ENCODE peak calls at places on chromosomes 12 and 14, in four cellular contexts. One of them, this sample, is unnamed.

GRCh38 chr12:47604474-47604873 is 101.4 kb downstream of the RPAP3 start:
- DNase-seq in astrocyte: peak; percentile 66
- DNase-seq in upper lobe of right lung: no peak
- DNase-seq in CD8-positive, alpha-beta T cell: no peak
- DNase-seq in this sample: no peak

GRCh38 chr14:79820866-79821535 is 390.3 kb downstream of the DIO2 start:
- DNase-seq in astrocyte: no peak
- DNase-seq in upper lobe of right lung: no peak
- DNase-seq in CD8-positive, alpha-beta T cell: no peak
- DNase-seq in this sample: no peak

GRCh38 chr12:31736472-31736871 is 7.7 kb upstream of the AMN1 start:
- DNase-seq in astrocyte: peak; percentile 94
- DNase-seq in upper lobe of right lung: no peak
- DNase-seq in CD8-positive, alpha-beta T cell: peak; percentile 58
- DNase-seq in this sample: no peak

GRCh38 chr12:132414634-132415340 is 75.2 kb upstream of the FBRSL1 start:
- DNase-seq in astrocyte: peak; percentile 22
- DNase-seq in upper lobe of right lung: peak; percentile 88
- DNase-seq in CD8-positive, alpha-beta T cell: peak; percentile 81
- DNase-seq in this sample: no peak

GRCh38 chr12:990308-990648 is 745 bp upstream of the ERC1 start:
- DNase-seq in astrocyte: peak; percentile 62
- DNase-seq in upper lobe of right lung: peak; percentile 90
- DNase-seq in CD8-positive, alpha-beta T cell: peak; percentile 47
- DNase-seq in this sample: no peak

GRCh38 chr12:113061061-113061694 is 4.6 kb downstream of the DTX1 start:
- DNase-seq in astrocyte: no peak
- DNase-seq in upper lobe of right lung: peak; percentile 48
- DNase-seq in CD8-positive, alpha-beta T cell: no peak
- DNase-seq in this sample: no peak

GRCh38 chr12:8890313-8891084 is 23.8 kb upstream of the PHC1 start:
- DNase-seq in astrocyte: peak; percentile 25
- DNase-seq in upper lobe of right lung: no peak
- DNase-seq in CD8-positive, alpha-beta T cell: peak; percentile 73
- DNase-seq in this sample: no peak

GRCh38 chr12:63036216-63036973 is 101.4 kb upstream of the PPM1H start:
- DNase-seq in astrocyte: no peak
- DNase-seq in upper lobe of right lung: no peak
- DNase-seq in CD8-positive, alpha-beta T cell: no peak
- DNase-seq in this sample: no peak

GRCh38 chr14:76997257-76997970 is 31.1 kb downstream of the IRF2BPL start:
- DNase-seq in astrocyte: peak; percentile 17
- DNase-seq in upper lobe of right lung: no peak
- DNase-seq in CD8-positive, alpha-beta T cell: no peak
- DNase-seq in this sample: no peak

GRCh38 chr12:61538951-61539350 is 721.3 kb upstream of the USP15 start:
- DNase-seq in astrocyte: no peak
- DNase-seq in upper lobe of right lung: no peak
- DNase-seq in CD8-positive, alpha-beta T cell: no peak
- DNase-seq in this sample: peak; percentile 27

GRCh38 chr12:96028538-96028937 is 6.8 kb downstream of the LTA4H start:
- DNase-seq in astrocyte: no peak
- DNase-seq in upper lobe of right lung: no peak
- DNase-seq in CD8-positive, alpha-beta T cell: no peak
- DNase-seq in this sample: no peak

GRCh38 chr12:88683628-88684027 is 103.4 kb upstream of the KITLG start:
- DNase-seq in astrocyte: no peak
- DNase-seq in upper lobe of right lung: no peak
- DNase-seq in CD8-positive, alpha-beta T cell: no peak
- DNase-seq in this sample: no peak

GRCh38 chr12:76018111-76018510 is 13.5 kb downstream of the PHLDA1 start:
- DNase-seq in astrocyte: peak; percentile 47
- DNase-seq in upper lobe of right lung: no peak
- DNase-seq in CD8-positive, alpha-beta T cell: no peak
- DNase-seq in this sample: no peak

GRCh38 chr14:29222671-29223268 is 456.2 kb downstream of the FOXG1 start:
- DNase-seq in astrocyte: peak; percentile 47
- DNase-seq in upper lobe of right lung: no peak
- DNase-seq in CD8-positive, alpha-beta T cell: no peak
- DNase-seq in this sample: no peak

GRCh38 chr12:57772429-57773322 is at the start of gene EEF1AKMT3:
- DNase-seq in astrocyte: no peak
- DNase-seq in upper lobe of right lung: peak; percentile 85
- DNase-seq in CD8-positive, alpha-beta T cell: no peak
- DNase-seq in this sample: no peak

GRCh38 chr14:105532735-105533141 is 6.4 kb downstream of the TMEM121 start:
- DNase-seq in astrocyte: no peak
- DNase-seq in upper lobe of right lung: peak; percentile 57
- DNase-seq in CD8-positive, alpha-beta T cell: no peak
- DNase-seq in this sample: no peak

GRCh38 chr14:94100847-94101246 is 9.7 kb upstream of the IFI27 start:
- DNase-seq in astrocyte: peak; percentile 65
- DNase-seq in upper lobe of right lung: no peak
- DNase-seq in CD8-positive, alpha-beta T cell: no peak
- DNase-seq in this sample: no peak

GRCh38 chr14:23513005-23513412 is 38.6 kb downstream of the ZFHX2 start:
- DNase-seq in astrocyte: no peak
- DNase-seq in upper lobe of right lung: no peak
- DNase-seq in CD8-positive, alpha-beta T cell: no peak
- DNase-seq in this sample: no peak

GRCh38 chr12:95701275-95701674 is 89.3 kb downstream of the NTN4 start:
- DNase-seq in astrocyte: peak; percentile 30
- DNase-seq in upper lobe of right lung: no peak
- DNase-seq in CD8-positive, alpha-beta T cell: no peak
- DNase-seq in this sample: no peak

GRCh38 chr12:117507547-117507946 is 146.1 kb upstream of the NOS1 start:
- DNase-seq in astrocyte: no peak
- DNase-seq in upper lobe of right lung: no peak
- DNase-seq in CD8-positive, alpha-beta T cell: no peak
- DNase-seq in this sample: no peak

GRCh38 chr14:84128025-84128424 is 1401.9 kb upstream of the FLRT2 start:
- DNase-seq in astrocyte: no peak
- DNase-seq in upper lobe of right lung: no peak
- DNase-seq in CD8-positive, alpha-beta T cell: no peak
- DNase-seq in this sample: no peak

GRCh38 chr12:90501412-90501811 is 453.6 kb downstream of the CCER1 start:
- DNase-seq in astrocyte: no peak
- DNase-seq in upper lobe of right lung: no peak
- DNase-seq in CD8-positive, alpha-beta T cell: no peak
- DNase-seq in this sample: no peak

GRCh38 chr14:104712881-104713734 is 10.9 kb upstream of the ADSS1 start:
- DNase-seq in astrocyte: no peak
- DNase-seq in upper lobe of right lung: no peak
- DNase-seq in CD8-positive, alpha-beta T cell: no peak
- DNase-seq in this sample: no peak

GRCh38 chr12:27500546-27500945 is 23.5 kb upstream of the PPFIBP1 start:
- DNase-seq in astrocyte: no peak
- DNase-seq in upper lobe of right lung: no peak
- DNase-seq in CD8-positive, alpha-beta T cell: no peak
- DNase-seq in this sample: no peak

GRCh38 chr14:53055003-53055402 is 98.1 kb downstream of the DDHD1 start:
- DNase-seq in astrocyte: peak; percentile 29
- DNase-seq in upper lobe of right lung: no peak
- DNase-seq in CD8-positive, alpha-beta T cell: no peak
- DNase-seq in this sample: peak; percentile 20

GRCh38 chr14:65200454-65200853 is 98.1 kb upstream of the MAX start:
- DNase-seq in astrocyte: no peak
- DNase-seq in upper lobe of right lung: no peak
- DNase-seq in CD8-positive, alpha-beta T cell: no peak
- DNase-seq in this sample: no peak

GRCh38 chr12:39990122-39991101 is 115.5 kb downstream of the SLC2A13 start:
- DNase-seq in astrocyte: peak; percentile 7
- DNase-seq in upper lobe of right lung: peak; percentile 71
- DNase-seq in CD8-positive, alpha-beta T cell: peak; percentile 59
- DNase-seq in this sample: no peak

GRCh38 chr14:60655898-60656754 is 6.8 kb upstream of the SIX1 start:
- DNase-seq in astrocyte: no peak
- DNase-seq in upper lobe of right lung: no peak
- DNase-seq in CD8-positive, alpha-beta T cell: no peak
- DNase-seq in this sample: no peak

GRCh38 chr12:92674500-92674899 is 28.3 kb upstream of the PLEKHG7 start:
- DNase-seq in astrocyte: no peak
- DNase-seq in upper lobe of right lung: no peak
- DNase-seq in CD8-positive, alpha-beta T cell: no peak
- DNase-seq in this sample: no peak

GRCh38 chr14:39040529-39040928 is 62.5 kb downstream of the SEC23A start:
- DNase-seq in astrocyte: no peak
- DNase-seq in upper lobe of right lung: no peak
- DNase-seq in CD8-positive, alpha-beta T cell: no peak
- DNase-seq in this sample: no peak
- H3K36me3 ChIP-seq in astrocyte: peaks cover 73% of the 10 kb centered on the region
- H3K36me3 ChIP-seq in upper lobe of right lung: peaks cover 94% of the 10 kb centered on the region
- H3K36me3 ChIP-seq in CD8-positive, alpha-beta T cell: peaks cover 30% of the 10 kb centered on the region
- H3K36me3 ChIP-seq in this sample: no peaks in the 10 kb centered on the region

GRCh38 chr12:25526778-25527177 is 26.3 kb downstream of the LMNTD1 start:
- DNase-seq in astrocyte: no peak
- DNase-seq in upper lobe of right lung: no peak
- DNase-seq in CD8-positive, alpha-beta T cell: no peak
- DNase-seq in this sample: no peak

GRCh38 chr12:25531502-25532052 is 21.5 kb downstream of the LMNTD1 start:
- DNase-seq in astrocyte: no peak
- DNase-seq in upper lobe of right lung: no peak
- DNase-seq in CD8-positive, alpha-beta T cell: no peak
- DNase-seq in this sample: no peak

GRCh38 chr12:25533150-25533549 is 19.9 kb downstream of the LMNTD1 start:
- DNase-seq in astrocyte: no peak
- DNase-seq in upper lobe of right lung: no peak
- DNase-seq in CD8-positive, alpha-beta T cell: no peak
- DNase-seq in this sample: no peak

GRCh38 chr12:25524381-25524780 is 28.7 kb downstream of the LMNTD1 start:
- DNase-seq in astrocyte: no peak
- DNase-seq in upper lobe of right lung: no peak
- DNase-seq in CD8-positive, alpha-beta T cell: no peak
- DNase-seq in this sample: no peak

GRCh38 chr12:25529738-25530137 is 23.3 kb downstream of the LMNTD1 start:
- DNase-seq in astrocyte: peak; percentile 25
- DNase-seq in upper lobe of right lung: no peak
- DNase-seq in CD8-positive, alpha-beta T cell: no peak
- DNase-seq in this sample: no peak
- H3K27ac ChIP-seq in astrocyte: no peak overlapping the region
- H3K27ac ChIP-seq in upper lobe of right lung: no peak overlapping the region
- H3K27ac ChIP-seq in CD8-positive, alpha-beta T cell: no peak overlapping the region
- H3K27ac ChIP-seq in this sample: no peak overlapping the region

DNA sequence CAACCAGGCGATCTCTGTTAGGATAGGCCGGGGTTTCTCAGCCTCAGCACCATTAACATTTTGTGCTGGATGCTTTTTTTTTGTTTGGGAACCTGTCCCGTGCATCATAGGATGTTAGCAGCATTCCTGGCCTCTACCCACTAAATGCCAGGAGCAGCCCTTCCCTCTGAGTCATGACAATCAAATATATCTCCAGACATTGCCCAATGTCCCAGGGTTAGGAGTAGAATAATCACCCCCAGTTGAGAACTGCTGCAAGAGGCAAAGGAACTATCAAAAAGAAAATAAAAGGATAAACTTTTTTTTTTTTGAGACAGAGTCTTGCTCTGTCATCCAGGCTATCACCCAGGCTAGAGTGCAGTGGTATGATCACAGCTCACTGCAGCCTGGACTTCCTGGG is 76.0 kb downstream of the ACACB start:
- DNase-seq in astrocyte: peak; percentile 44
- DNase-seq in upper lobe of right lung: no peak
- DNase-seq in CD8-positive, alpha-beta T cell: no peak
- DNase-seq in this sample: no peak
- H3K36me3 ChIP-seq in astrocyte: no peaks in the 10 kb centered on the region
- H3K36me3 ChIP-seq in upper lobe of right lung: peaks cover 83% of the 10 kb centered on the region
- H3K36me3 ChIP-seq in CD8-positive, alpha-beta T cell: peaks cover 27% of the 10 kb centered on the region
- H3K36me3 ChIP-seq in this sample: no peaks in the 10 kb centered on the region

GRCh38 chr12:97758102-97758501 is 295.5 kb downstream of the RMST start:
- DNase-seq in astrocyte: no peak
- DNase-seq in upper lobe of right lung: no peak
- DNase-seq in CD8-positive, alpha-beta T cell: no peak
- DNase-seq in this sample: no peak

GRCh38 chr12:97758586-97758985 is 296.0 kb downstream of the RMST start:
- DNase-seq in astrocyte: no peak
- DNase-seq in upper lobe of right lung: no peak
- DNase-seq in CD8-positive, alpha-beta T cell: no peak
- DNase-seq in this sample: no peak

GRCh38 chr12:97756741-97757140 is 294.1 kb downstream of the RMST start:
- DNase-seq in astrocyte: no peak
- DNase-seq in upper lobe of right lung: no peak
- DNase-seq in CD8-positive, alpha-beta T cell: no peak
- DNase-seq in this sample: no peak

GRCh38 chr12:97756066-97756701 is 293.6 kb downstream of the RMST start:
- DNase-seq in astrocyte: no peak
- DNase-seq in upper lobe of right lung: no peak
- DNase-seq in CD8-positive, alpha-beta T cell: no peak
- DNase-seq in this sample: no peak

GRCh38 chr12:97757431-97758091 is 295.0 kb downstream of the RMST start:
- DNase-seq in astrocyte: no peak
- DNase-seq in upper lobe of right lung: no peak
- DNase-seq in CD8-positive, alpha-beta T cell: no peak
- DNase-seq in this sample: no peak
- H3K27ac ChIP-seq in astrocyte: no peak overlapping the region
- H3K27ac ChIP-seq in upper lobe of right lung: peak overlapping the region; percentile 45
- H3K27ac ChIP-seq in CD8-positive, alpha-beta T cell: no peak overlapping the region
- H3K27ac ChIP-seq in this sample: no peak overlapping the region

DNA sequence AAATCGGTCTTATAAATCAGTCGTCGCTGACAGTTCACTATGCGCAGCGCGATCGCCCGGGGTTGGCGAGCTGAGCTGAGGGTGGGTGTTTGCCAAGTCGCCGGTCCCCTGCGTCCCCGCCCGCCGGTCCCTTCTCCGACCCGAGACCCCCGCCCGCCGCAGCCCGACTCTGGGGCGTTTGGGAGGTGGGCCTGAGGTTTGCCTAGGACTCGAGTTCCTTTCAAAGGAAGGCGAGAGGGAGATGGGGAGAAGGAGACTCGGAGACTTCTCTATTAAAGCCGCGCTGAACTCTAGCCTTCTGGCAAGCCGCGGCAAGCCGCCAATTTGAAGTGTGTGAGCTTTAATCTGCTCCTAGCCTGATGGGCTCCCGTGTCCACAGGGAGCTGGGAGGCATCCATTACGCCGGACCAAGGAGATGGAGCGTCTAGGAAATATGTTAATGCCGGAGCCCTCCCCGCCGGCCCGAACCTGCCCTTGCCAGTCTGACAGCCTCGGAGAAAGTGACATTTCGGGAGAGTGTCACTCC is 392.8 kb downstream of the NOVA1 start:
- DNase-seq in astrocyte: no peak
- DNase-seq in upper lobe of right lung: no peak
- DNase-seq in CD8-positive, alpha-beta T cell: no peak
- DNase-seq in this sample: no peak
- H3K36me3 ChIP-seq in astrocyte: no peaks in the 10 kb centered on the region
- H3K36me3 ChIP-seq in upper lobe of right lung: no peaks in the 10 kb centered on the region
- H3K36me3 ChIP-seq in CD8-positive, alpha-beta T cell: no peaks in the 10 kb centered on the region
- H3K36me3 ChIP-seq in this sample: no peaks in the 10 kb centered on the region

This sample was measured in iPS DF 6.9.